ENCODE peak calls at places on chromosome 18, in eight cellular contexts. W is neuronal stem cell, D is tibial artery, J is psoas muscle, C is H9, N is PC-9, A is fibroblast of lung, P is H1. F is an unnamed sample.

GRCh38 chr18:55069497-55069896 is 110.2 kb upstream of the CCDC68 start:
- DNase-seq in W (no peak), D (no peak), J (no peak), C (no peak), N (no peak), A (no peak), P (no peak), F (no peak)

GRCh38 chr18:78873916-78874505 is 105.6 kb upstream of the SALL3 start:
- DNase-seq in W (no peak), D (no peak), J (no peak), C (no peak), N (no peak), A (no peak), P (no peak), F (no peak)

GRCh38 chr18:30925795-30926194 is 116.7 kb downstream of the DSC3 start:
- DNase-seq in W (no peak), D (no peak), J (no peak), C (no peak), N (no peak), A (no peak), P (no peak), F (no peak)

GRCh38 chr18:1102848-1103247 is 198.2 kb downstream of the ADCYAP1 start:
- DNase-seq in W (no peak), D (no peak), J (no peak), C (no peak), N (no peak), A (no peak), P (no peak), F (no peak)

GRCh38 chr18:54109131-54109683 is 115.3 kb downstream of the MBD2 start:
- DNase-seq in W (no peak), D (no peak), J (no peak), C (no peak), N (no peak), A (no peak), P (no peak), F (no peak)

GRCh38 chr18:36127866-36128845 is 984 bp downstream of the SLC39A6 start:
- DNase-seq in W (peak; percentile 1), D (no peak), J (no peak), C (peak; percentile 38), N (no peak), A (peak; percentile 58), P (no peak), F (no peak)

GRCh38 chr18:23972416-23972815 is 42.1 kb upstream of the TTC39C start:
- DNase-seq in W (no peak), D (no peak), J (no peak), C (no peak), N (no peak), A (no peak), P (no peak), F (no peak)

GRCh38 chr18:69947361-69948106 is at the start of gene CD226:
- DNase-seq in W (no peak), D (no peak), J (no peak), C (no peak), N (no peak), A (no peak), P (no peak), F (no peak)

GRCh38 chr18:11839556-11839955 is 11.7 kb upstream of the CHMP1B start:
- DNase-seq in W (no peak), D (no peak), J (no peak), C (no peak), N (no peak), A (no peak), P (no peak), F (no peak)

GRCh38 chr18:39454866-39455265 is 1889.3 kb upstream of the CELF4 start:
- DNase-seq in W (no peak), D (no peak), J (no peak), C (no peak), N (no peak), A (peak; percentile 43), P (no peak), F (no peak)

GRCh38 chr18:12408247-12408869 is 629 bp downstream of the PRELID3A start:
- DNase-seq in W (no peak), D (no peak), J (no peak), C (no peak), N (no peak), A (peak; percentile 33), P (no peak), F (no peak)

GRCh38 chr18:75161629-75162028 is 47.3 kb downstream of the PTGR3 start:
- DNase-seq in W (no peak), D (no peak), J (peak; percentile 63), C (no peak), N (no peak), A (no peak), P (no peak), F (no peak)

GRCh38 chr18:54192415-54192814 is 32.1 kb downstream of the MBD2 start:
- DNase-seq in W (no peak), D (no peak), J (no peak), C (no peak), N (no peak), A (no peak), P (no peak), F (no peak)

GRCh38 chr18:24470022-24470618 is 9.7 kb downstream of the HRH4 start:
- DNase-seq in W (no peak), D (no peak), J (no peak), C (no peak), N (no peak), A (no peak), P (no peak), F (no peak)

GRCh38 chr18:58493516-58494253 is 135.2 kb downstream of the ALPK2 start:
- DNase-seq in W (peak; percentile 74), D (peak; percentile 72), J (peak; percentile 80), C (peak; percentile 82), N (peak; percentile 56), A (peak; percentile 86), P (peak; percentile 54), F (peak; percentile 13)

GRCh38 chr18:11654736-11655604 is 34.1 kb upstream of the GNAL start:
- DNase-seq in W (peak; percentile 46), D (no peak), J (peak; percentile 67), C (peak; percentile 72), N (no peak), A (peak; percentile 29), P (peak; percentile 13), F (no peak)

GRCh38 chr18:48932462-48932818 is 18.3 kb downstream of the SMAD7 start:
- DNase-seq in W (no peak), D (peak; percentile 64), J (no peak), C (no peak), N (no peak), A (no peak), P (no peak), F (no peak)

GRCh38 chr18:77478619-77479018 is 229.0 kb downstream of the GALR1 start:
- DNase-seq in W (no peak), D (no peak), J (no peak), C (no peak), N (no peak), A (no peak), P (no peak), F (no peak)

GRCh38 chr18:13464432-13465125 is 246.0 kb downstream of the LDLRAD4 start:
- DNase-seq in W (no peak), D (peak; percentile 77), J (peak; percentile 69), C (no peak), N (no peak), A (no peak), P (no peak), F (no peak)

DNA sequence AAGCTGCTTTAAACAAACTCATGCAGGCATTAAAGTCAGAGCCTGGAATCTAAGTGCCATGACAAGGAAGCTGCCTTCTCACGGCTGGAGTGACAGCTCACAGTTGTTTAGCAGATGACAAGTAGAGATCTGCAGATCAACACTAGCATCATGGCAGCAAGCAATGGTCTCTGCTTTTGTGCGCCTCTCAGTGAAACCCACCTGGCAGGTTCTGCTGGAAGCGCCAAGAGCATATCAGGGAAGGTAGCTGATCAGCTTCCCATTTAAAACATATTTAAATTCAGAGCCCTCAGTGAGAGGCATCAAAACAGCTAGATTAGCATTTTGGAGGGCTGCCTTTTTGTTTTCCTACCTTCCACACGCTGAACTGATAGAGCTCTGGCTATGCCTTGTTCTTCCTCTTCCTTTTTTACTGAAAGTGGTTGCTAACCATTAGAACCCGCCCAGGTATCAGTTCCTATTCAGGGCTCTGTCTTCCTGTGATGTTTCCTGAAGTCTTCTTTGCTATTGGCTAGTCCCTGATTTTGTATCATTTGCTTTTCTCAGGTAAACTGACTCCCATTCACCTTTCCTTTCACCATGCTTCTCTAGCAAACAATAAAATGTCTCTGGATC is 70.8 kb downstream of the TMEM200C start:
- DNase-seq in W (no peak), D (no peak), J (no peak), C (peak; percentile 32), N (no peak), A (no peak), P (no peak), F (no peak)
- H3K4me1 ChIP-seq in W (no peaks in the 10 kb centered on the region), D (no peaks in the 10 kb centered on the region), J (no peaks in the 10 kb centered on the region), C (peaks cover 3% of the 10 kb centered on the region), N (no peaks in the 10 kb centered on the region), A (no peaks in the 10 kb centered on the region), P (peaks cover 10% of the 10 kb centered on the region), F (no peaks in the 10 kb centered on the region)

GRCh38 chr18:51290864-51291263 is 93.4 kb upstream of the MEX3C start:
- DNase-seq in W (no peak), D (no peak), J (no peak), C (no peak), N (no peak), A (no peak), P (no peak), F (no peak)
- H3K4me1 ChIP-seq in W (peaks cover 3% of the 10 kb centered on the region), D (no peaks in the 10 kb centered on the region), J (peaks cover 11% of the 10 kb centered on the region), C (no peaks in the 10 kb centered on the region), N (no peaks in the 10 kb centered on the region), A (no peaks in the 10 kb centered on the region), P (no peaks in the 10 kb centered on the region), F (no peaks in the 10 kb centered on the region)

DNA sequence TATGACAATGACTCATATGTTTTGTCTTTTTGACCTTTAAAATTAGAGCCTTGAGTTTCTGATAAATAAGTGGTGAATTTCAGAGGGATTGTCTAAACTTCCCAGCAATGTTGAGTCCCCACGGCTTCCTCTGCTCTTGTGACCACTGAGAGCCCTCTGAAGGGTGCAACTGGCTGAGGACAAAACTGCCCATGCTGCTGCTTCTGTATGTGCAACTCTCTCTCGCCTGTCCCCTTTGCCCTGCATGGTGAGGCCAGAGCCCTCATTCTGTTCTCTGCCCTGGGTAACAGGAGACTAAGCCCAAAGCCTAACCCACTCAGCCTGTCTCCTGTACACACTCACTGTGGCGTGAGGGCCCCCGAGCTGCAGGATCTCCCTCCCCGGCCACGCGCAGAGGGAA is 52.6 kb upstream of the SLC14A1 start:
- DNase-seq in W (no peak), D (no peak), J (no peak), C (no peak), N (no peak), A (peak; percentile 22), P (no peak), F (no peak)
- H3K4me1 ChIP-seq in W (no peaks in the 10 kb centered on the region), D (peaks cover 3% of the 10 kb centered on the region), J (peaks cover 11% of the 10 kb centered on the region), C (no peaks in the 10 kb centered on the region), N (no peaks in the 10 kb centered on the region), A (peaks cover 13% of the 10 kb centered on the region), P (no peaks in the 10 kb centered on the region), F (no peaks in the 10 kb centered on the region)

DNA sequence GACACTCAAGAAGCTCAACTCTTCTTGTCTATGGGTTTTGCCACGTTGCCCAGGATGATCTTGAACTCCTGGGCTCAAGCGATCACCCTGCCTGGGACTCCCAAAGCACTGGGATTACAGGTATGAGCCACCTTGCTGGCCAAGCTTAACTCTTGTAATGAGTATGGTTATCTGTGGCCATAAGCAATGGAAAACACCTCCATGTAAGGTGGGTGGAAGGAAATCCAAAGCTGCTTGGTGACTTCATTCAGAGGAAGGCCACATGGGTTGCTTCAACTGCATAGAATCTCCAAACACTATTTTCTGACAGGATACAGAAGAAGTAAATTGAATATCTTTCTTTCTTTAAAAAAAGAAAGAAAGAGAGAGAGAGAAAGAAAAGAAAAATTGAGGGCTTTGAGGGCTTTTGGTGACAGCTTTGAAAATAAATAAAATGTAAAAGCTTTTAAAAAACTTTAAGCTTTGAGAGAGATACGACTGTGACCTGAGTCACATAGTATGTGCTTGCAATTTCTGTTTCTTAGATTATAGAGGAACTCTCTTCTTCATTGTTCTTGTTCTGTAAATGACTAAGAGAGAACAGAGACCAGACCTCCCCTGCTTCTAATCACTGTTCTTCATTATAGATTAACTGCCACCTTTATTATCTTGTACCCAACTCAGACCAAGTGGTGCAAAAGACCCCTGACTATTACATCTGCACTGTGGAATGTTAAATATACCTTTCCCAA is 123.1 kb upstream of the NDUFV2 start:
- DNase-seq in W (no peak), D (no peak), J (no peak), C (no peak), N (no peak), A (no peak), P (no peak), F (no peak)
- H3K4me1 ChIP-seq in W (peaks cover 5% of the 10 kb centered on the region), D (no peaks in the 10 kb centered on the region), J (no peaks in the 10 kb centered on the region), C (peaks cover 6% of the 10 kb centered on the region), N (no peaks in the 10 kb centered on the region), A (peaks cover 4% of the 10 kb centered on the region), P (peaks cover 17% of the 10 kb centered on the region), F (no peaks in the 10 kb centered on the region)

F was measured in thoracic aorta.